ENCODE peak calls at places on chromosomes 4 and X, in nine cellular contexts. Z is right atrium auricular region, K is brain microvascular endothelial cell, I is hepatocyte, M is heart right ventricle, W is astrocyte, Y is SK-N-SH, G is OCI-LY7, J is A549. V is an unnamed sample.

GRCh38 chrX:121407627-121408026 is 360.2 kb downstream of the GLUD2 start:
- DNase-seq in M (no peak), K (no peak), Z (no peak), G (no peak), J (no peak), W (no peak), I (no peak), Y (no peak), V (no peak)

GRCh38 chr4:10034136-10034535 is 12.8 kb upstream of the SLC2A9 start:
- DNase-seq in W (no peak), G (no peak), I (no peak), Z (no peak), Y (no peak), K (no peak), J (no peak), M (no peak), V (no peak)

GRCh38 chr4:134139188-134139587 is 62.4 kb downstream of the PABPC4L start:
- DNase-seq in G (no peak), Z (no peak), K (no peak), I (no peak), Y (no peak), M (no peak), J (no peak), W (no peak), V (no peak)

GRCh38 chr4:14749910-14750309 is 252.4 kb upstream of the CPEB2 start:
- DNase-seq in G (no peak), Z (no peak), J (no peak), M (peak; percentile 42), K (peak; percentile 31), I (peak; percentile 16), Y (peak; percentile 8), W (peak; percentile 1), V (peak; percentile 41)

GRCh38 chr4:98778206-98778605 is 119.8 kb upstream of the TSPAN5 start:
- DNase-seq in I (peak; percentile 64), Y (no peak), W (peak; percentile 79), J (peak; percentile 55), K (peak; percentile 88), G (no peak), Z (no peak), M (no peak), V (peak; percentile 76)

GRCh38 chrX:39158801-39159657 is 357.8 kb downstream of the MID1IP1 start:
- DNase-seq in J (no peak), M (no peak), G (no peak), I (peak; percentile 16), Z (peak; percentile 11), Y (peak; percentile 59), W (peak; percentile 97), K (peak; percentile 90), V (no peak)

GRCh38 chrX:78455901-78456300 is 128.5 kb upstream of the CYSLTR1 start:
- DNase-seq in I (no peak), Z (no peak), J (no peak), K (no peak), M (no peak), W (peak; percentile 3), Y (no peak), G (no peak), V (no peak)

GRCh38 chrX:12002876-12003275 is 135.4 kb upstream of the FRMPD4 start:
- DNase-seq in Y (no peak), Z (no peak), K (no peak), M (no peak), I (no peak), G (no peak), W (peak; percentile 18), J (no peak), V (no peak)

GRCh38 chrX:131394384-131394783 is 105.3 kb upstream of the IGSF1 start:
- DNase-seq in W (no peak), I (no peak), Y (no peak), Z (no peak), M (no peak), K (no peak), J (no peak), G (peak; percentile 3), V (no peak)

GRCh38 chrX:148871422-148872152 is 371.2 kb downstream of the AFF2 start:
- DNase-seq in G (no peak), W (peak; percentile 94), I (no peak), Z (no peak), M (peak; percentile 3), J (no peak), Y (no peak), K (peak; percentile 70), V (no peak)

GRCh38 chr4:168487821-168488162 is 7.5 kb upstream of the DDX60L start:
- DNase-seq in G (no peak), M (no peak), Y (no peak), K (no peak), J (no peak), Z (no peak), W (no peak), I (no peak), V (no peak)

GRCh38 chr4:157204634-157205244 is 15.8 kb upstream of the GRIA2 start:
- DNase-seq in M (no peak), Y (peak; percentile 30), G (no peak), J (peak; percentile 35), W (no peak), I (peak; percentile 31), K (no peak), Z (no peak), V (no peak)

GRCh38 chrX:102516314-102516936 is at the start of gene TMSB15A:
- DNase-seq in M (peak; percentile 63), Z (peak; percentile 62), W (peak; percentile 29), G (no peak), J (peak; percentile 53), Y (peak; percentile 86), I (peak; percentile 73), K (peak; percentile 17), V (peak; percentile 56)

GRCh38 chrX:132708529-132708928 is 219.7 kb upstream of the MBNL3 start:
- DNase-seq in M (no peak), Y (no peak), Z (no peak), I (no peak), W (no peak), J (no peak), G (no peak), K (no peak), V (no peak)

GRCh38 chrX:132710756-132711155 is 221.9 kb upstream of the MBNL3 start:
- DNase-seq in Z (no peak), W (no peak), J (no peak), M (no peak), G (no peak), Y (no peak), I (no peak), K (no peak), V (no peak)

GRCh38 chrX:132704769-132705168 is 215.9 kb upstream of the MBNL3 start:
- DNase-seq in Y (no peak), G (no peak), W (no peak), Z (no peak), M (no peak), K (no peak), I (no peak), J (no peak), V (no peak)
- H3K27ac ChIP-seq in Y (no peak overlapping the region), G (no peak overlapping the region), W (no peak overlapping the region), Z (no peak overlapping the region), M (no peak overlapping the region), K (no peak overlapping the region), I (no peak overlapping the region), J (no peak overlapping the region), V (no peak overlapping the region)

GRCh38 chr4:148442830-148443549 is 776 bp upstream of the NR3C2 start:
- DNase-seq in Z (no peak), K (no peak), I (no peak), W (no peak), G (peak; percentile 7), J (no peak), Y (peak; percentile 45), M (peak; percentile 28), V (no peak)

GRCh38 chr4:148445903-148446261 is 3.7 kb upstream of the NR3C2 start:
- DNase-seq in Y (no peak), J (no peak), Z (no peak), K (no peak), I (no peak), W (no peak), G (no peak), M (no peak), V (no peak)

GRCh38 chr4:148443550-148444295 is 1.5 kb upstream of the NR3C2 start:
- DNase-seq in I (peak; percentile 45), M (peak; percentile 22), W (no peak), G (peak; percentile 11), J (no peak), K (no peak), Z (peak; percentile 61), Y (peak; percentile 38), V (no peak)

GRCh38 chr4:148445071-148445902 is 3.1 kb upstream of the NR3C2 start:
- DNase-seq in G (peak; percentile 53), Y (peak; percentile 72), W (no peak), I (peak; percentile 68), M (peak; percentile 72), Z (peak; percentile 61), K (no peak), J (no peak), V (no peak)

DNA sequence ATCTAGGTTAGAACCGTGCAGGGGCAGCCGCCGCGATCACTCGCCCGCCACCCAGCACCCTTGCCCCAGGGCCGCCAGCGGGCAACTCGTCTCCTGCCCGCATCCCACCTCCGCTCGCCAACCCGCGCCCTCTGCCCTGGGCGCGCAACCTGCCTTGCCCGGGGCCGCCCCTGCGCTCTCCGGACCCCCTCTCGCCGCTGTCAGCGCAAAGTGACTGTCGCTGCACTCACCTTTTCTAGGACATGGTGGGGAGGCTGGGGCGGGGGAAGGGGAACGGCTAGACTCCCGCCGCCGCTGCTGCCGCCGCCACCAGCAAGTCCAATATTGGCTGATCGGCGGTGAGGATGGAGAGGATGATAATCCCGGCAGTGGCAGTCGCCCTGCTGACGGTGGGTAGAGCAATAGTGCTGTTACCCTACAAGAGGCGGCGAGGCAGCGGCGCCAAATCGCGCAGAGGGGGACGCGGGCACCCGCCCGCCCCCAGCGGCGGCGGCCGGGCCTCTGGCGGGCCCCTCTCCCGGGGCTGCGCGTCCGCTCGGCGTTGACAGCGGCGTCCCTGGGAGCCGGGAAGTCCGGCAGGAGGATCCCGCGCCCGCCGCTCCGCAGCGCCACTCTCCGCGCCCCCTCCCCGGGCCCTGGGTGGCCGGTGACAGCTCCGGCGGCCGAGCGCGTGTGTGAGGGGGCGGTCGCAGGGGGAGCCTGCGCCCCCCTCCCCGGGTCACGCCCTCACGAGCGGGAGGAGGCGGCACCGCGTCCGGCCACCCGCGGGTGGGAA is 2.3 kb upstream of the NR3C2 start:
- DNase-seq in M (peak; percentile 25), I (peak; percentile 48), Z (no peak), W (no peak), Y (peak; percentile 74), G (peak; percentile 14), K (no peak), J (no peak), V (no peak)
- H3K27ac ChIP-seq in M (peak overlapping the region; percentile 85), I (no peak overlapping the region), Z (peak overlapping the region; percentile 97), W (no peak overlapping the region), Y (no peak overlapping the region), G (no peak overlapping the region), K (no peak overlapping the region), J (no peak overlapping the region), V (no peak overlapping the region)

GRCh38 chr4:19678763-19679162 is 572.9 kb upstream of the SLIT2 start:
- DNase-seq in W (peak; percentile 96), K (peak; percentile 49), G (no peak), J (no peak), I (no peak), M (no peak), Z (no peak), Y (no peak), V (no peak)
- H3K27ac ChIP-seq in W (peak overlapping the region; percentile 62), K (no peak overlapping the region), G (no peak overlapping the region), J (no peak overlapping the region), I (no peak overlapping the region), M (no peak overlapping the region), Z (no peak overlapping the region), Y (no peak overlapping the region), V (no peak overlapping the region)

DNA sequence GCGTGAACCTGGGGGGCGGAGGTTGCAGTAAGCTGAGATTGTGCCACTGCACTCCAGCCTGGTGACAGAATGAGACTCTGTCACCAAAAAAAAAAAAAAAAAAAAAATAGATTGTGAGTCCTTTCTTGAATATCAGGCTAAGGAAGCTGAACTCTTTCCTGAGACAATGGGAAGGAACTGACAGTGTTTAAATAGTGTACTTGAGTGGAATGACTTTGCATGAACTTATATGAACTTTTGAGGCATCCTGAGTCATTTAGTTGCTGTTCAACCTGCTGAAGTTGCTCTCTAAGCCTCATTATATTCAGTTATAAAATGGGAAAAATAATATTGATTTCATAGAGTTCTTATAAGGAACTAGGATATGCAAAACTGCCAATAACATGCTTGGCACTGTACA is 79.3 kb upstream of the LIMCH1 start:
- DNase-seq in M (no peak), Y (no peak), J (no peak), G (no peak), Z (no peak), K (no peak), I (no peak), W (no peak), V (no peak)
- H3K27ac ChIP-seq in M (no peak overlapping the region), Y (no peak overlapping the region), J (no peak overlapping the region), G (no peak overlapping the region), Z (no peak overlapping the region), K (no peak overlapping the region), I (no peak overlapping the region), W (no peak overlapping the region), V (no peak overlapping the region)